ENCODE peak calls at places on chromosomes 7 and 10, in seven cellular contexts. T is ELR, X is right lobe of liver, N is caudate nucleus, A is SHP77, O is OCI-M1, Y is nephron progenitor cell. Z is an unnamed sample.

GRCh38 chr10:132538031-132538789 is 623 bp downstream of the INPP5A start:
- DNase-seq in N (no peak), O (peak; percentile 45), A (no peak), X (peak; percentile 54), Y (no peak), T (peak; percentile 24), Z (no peak)

GRCh38 chr7:9961161-9961922 is 1012.3 kb upstream of the PHF14 start:
- DNase-seq in N (no peak), Y (no peak), O (no peak), A (no peak), X (no peak), T (no peak), Z (no peak)

GRCh38 chr10:84902549-84902948 is 574.2 kb downstream of the CCSER2 start:
- DNase-seq in T (no peak), A (no peak), Y (no peak), O (no peak), X (no peak), N (no peak), Z (no peak)

GRCh38 chr10:22436893-22437619 is 91.8 kb downstream of the SPAG6 start:
- DNase-seq in O (peak; percentile 92), N (peak; percentile 93), T (peak; percentile 92), Y (peak; percentile 86), X (peak; percentile 89), A (peak; percentile 82), Z (peak; percentile 85)

GRCh38 chr10:78515037-78515872 is 481.6 kb downstream of the RPS24 start:
- DNase-seq in X (no peak), T (no peak), A (no peak), Y (no peak), O (no peak), N (no peak), Z (no peak)

GRCh38 chr10:15370212-15370740 is 813 bp downstream of the FAM171A1 start:
- DNase-seq in N (no peak), A (no peak), Y (no peak), X (peak; percentile 33), T (peak; percentile 41), O (peak; percentile 42), Z (no peak)

GRCh38 chr7:81482600-81483186 is 287.2 kb downstream of the HGF start:
- DNase-seq in A (no peak), T (peak; percentile 45), N (no peak), O (peak; percentile 84), Y (no peak), X (no peak), Z (peak; percentile 70)

GRCh38 chr10:22554481-22555182 is 159.7 kb downstream of the PIP4K2A start:
- DNase-seq in X (peak; percentile 66), Y (peak; percentile 38), T (no peak), A (peak; percentile 88), N (peak; percentile 75), O (no peak), Z (no peak)

GRCh38 chr10:70920519-70920918 is 32.2 kb upstream of the PCBD1 start:
- DNase-seq in Y (no peak), N (no peak), O (no peak), X (no peak), A (no peak), T (no peak), Z (no peak)

GRCh38 chr10:35236739-35237138 is 99.6 kb upstream of the CCNY start:
- DNase-seq in Y (no peak), N (no peak), X (no peak), O (no peak), A (no peak), T (peak; percentile 49), Z (peak; percentile 17)

GRCh38 chr10:132850246-132850645 is 64.3 kb upstream of the NKX6-2 start:
- DNase-seq in Y (no peak), A (no peak), T (no peak), O (no peak), N (no peak), X (no peak), Z (no peak)

GRCh38 chr10:92847185-92847864 is 995 bp upstream of the EXOC6 start:
- DNase-seq in O (peak; percentile 80), Y (no peak), T (peak; percentile 50), N (no peak), X (no peak), A (no peak), Z (peak; percentile 29)

GRCh38 chr7:29038463-29038862 is 80.3 kb upstream of the TRIL start:
- DNase-seq in T (peak; percentile 4), X (no peak), N (no peak), Y (no peak), O (no peak), A (no peak), Z (no peak)

GRCh38 chr7:148204639-148205292 is 385.8 kb upstream of the C7orf33 start:
- DNase-seq in A (peak; percentile 35), T (no peak), O (no peak), Y (no peak), N (no peak), X (no peak), Z (no peak)

GRCh38 chr7:44978511-44979366 is at the start of gene MYO1G:
- DNase-seq in A (no peak), O (no peak), X (peak; percentile 61), N (no peak), T (no peak), Y (no peak), Z (peak; percentile 100)